ENCODE peak calls at places on chromosomes 3 and 15, in nine cellular contexts. G, K, X, B, C, V, Y, H and R are unnamed samples.
A peak's percentile ranks its signal among the peaks of the same experiment; 100 is the strongest.

GRCh38 chr3:194871864-194872668 is 186.4 kb downstream of the FAM43A start:
- DNase-seq in G (no peak), H (peak; percentile 10), C (no peak), V (peak; percentile 78), B (peak; percentile 30), X (no peak), Y (no peak), K (peak; percentile 55), R (no peak)

GRCh38 chr15:70351391-70351790 is 253.7 kb upstream of the TLE3 start:
- DNase-seq in V (no peak), Y (no peak), H (no peak), X (no peak), G (no peak), B (no peak), C (no peak), K (no peak), R (no peak)

GRCh38 chr3:31196261-31196660 is 301.8 kb upstream of the GADL1 start:
- DNase-seq in X (no peak), K (no peak), G (no peak), V (no peak), C (no peak), B (no peak), Y (no peak), H (no peak), R (no peak)

GRCh38 chr15:69729167-69729748 is 276.6 kb downstream of the RPLP1 start:
- DNase-seq in C (peak; percentile 49), V (peak; percentile 64), Y (peak; percentile 56), K (no peak), G (no peak), H (peak; percentile 18), B (peak; percentile 72), X (peak; percentile 42), R (no peak)

GRCh38 chr15:98684995-98685525 is 36.7 kb downstream of the IGF1R start:
- DNase-seq in C (no peak), V (no peak), B (no peak), H (no peak), X (no peak), G (no peak), K (no peak), Y (no peak), R (no peak)

GRCh38 chr3:115428825-115429224 is 194.5 kb upstream of the GAP43 start:
- DNase-seq in H (no peak), Y (no peak), B (peak; percentile 43), C (no peak), K (no peak), G (no peak), X (no peak), V (no peak), R (no peak)

GRCh38 chr3:31624054-31624709 is 91.5 kb downstream of the STT3B start:
- DNase-seq in B (no peak), K (no peak), Y (no peak), X (no peak), C (no peak), V (no peak), G (no peak), H (no peak), R (no peak)

GRCh38 chr15:71051539-71051938 is 63.7 kb upstream of the THSD4 start:
- DNase-seq in B (no peak), G (no peak), V (no peak), K (no peak), Y (no peak), X (no peak), C (no peak), H (no peak), R (peak; percentile 41)

GRCh38 chr15:55993111-55993803 is at the start of gene NEDD4:
- DNase-seq in X (peak; percentile 82), K (peak; percentile 93), V (peak; percentile 87), B (peak; percentile 84), G (peak; percentile 93), C (peak; percentile 70), Y (peak; percentile 87), H (peak; percentile 47), R (peak; percentile 91)

GRCh38 chr15:65305144-65305758 is 774 bp downstream of the RNU5B-1 start:
- DNase-seq in K (no peak), H (no peak), C (no peak), V (no peak), X (no peak), G (no peak), Y (no peak), B (no peak), R (no peak)

GRCh38 chr3:161413127-161413854 is 42.0 kb upstream of the SPTSSB start:
- DNase-seq in C (no peak), Y (no peak), X (peak; percentile 66), G (no peak), H (no peak), B (peak; percentile 53), V (no peak), K (peak; percentile 73), R (peak; percentile 69)

GRCh38 chr3:13070622-13071021 is 2.6 kb downstream of the IQSEC1 start:
- DNase-seq in B (no peak), V (no peak), Y (no peak), X (no peak), K (no peak), C (no peak), G (no peak), H (no peak), R (no peak)

GRCh38 chr3:13066236-13066635 is 7.0 kb downstream of the IQSEC1 start:
- DNase-seq in X (no peak), G (no peak), B (no peak), C (no peak), V (no peak), Y (no peak), K (no peak), H (no peak), R (no peak)

GRCh38 chr3:13067778-13068177 is 5.5 kb downstream of the IQSEC1 start:
- DNase-seq in B (no peak), C (no peak), Y (no peak), H (no peak), X (no peak), V (no peak), K (no peak), G (no peak), R (no peak)

GRCh38 chr3:13069495-13069894 is 3.7 kb downstream of the IQSEC1 start:
- DNase-seq in V (no peak), Y (peak; percentile 85), H (no peak), X (no peak), C (no peak), B (no peak), K (no peak), G (no peak), R (no peak)

DNA sequence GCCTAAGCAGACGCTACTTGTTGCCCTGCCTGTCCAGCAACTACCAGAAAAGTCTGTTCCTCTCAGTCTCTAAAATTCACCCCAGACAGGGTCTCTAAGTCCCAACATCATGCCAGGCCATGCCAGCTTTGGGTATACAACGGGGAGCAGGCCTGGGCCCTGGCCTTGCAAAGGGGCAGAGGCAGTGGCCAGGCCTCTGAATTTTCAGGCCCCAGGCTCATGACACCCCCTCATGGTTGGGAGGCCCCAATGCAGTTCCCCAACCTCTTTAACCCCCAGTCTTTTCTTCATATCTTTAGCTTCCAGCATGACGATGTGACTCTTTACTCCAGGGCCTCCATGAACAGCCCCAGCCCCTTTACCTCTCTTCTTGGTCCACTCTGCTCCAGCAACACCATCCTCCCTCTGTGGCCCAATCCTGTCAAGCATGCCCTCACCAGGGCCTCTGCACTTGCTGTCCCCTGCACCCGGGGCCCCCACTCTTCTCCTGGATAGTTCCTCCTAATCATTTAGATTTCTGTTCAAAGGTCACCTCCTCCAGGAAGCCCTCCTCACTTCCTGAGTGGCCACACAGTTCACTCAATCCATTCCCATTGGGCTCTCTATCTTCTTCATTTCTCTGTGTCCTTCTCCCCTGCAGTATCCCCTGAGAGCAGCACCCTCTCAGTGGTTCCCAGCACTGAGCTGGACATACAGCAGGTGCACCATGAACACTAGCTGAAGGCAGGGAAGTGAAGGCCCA is 4.8 kb downstream of the IQSEC1 start:
- DNase-seq in X (no peak), Y (no peak), C (no peak), G (no peak), K (no peak), V (no peak), H (no peak), B (no peak), R (no peak)
- H3K4me1 ChIP-seq in X (no peaks in the 10 kb centered on the region), Y (peaks cover 67% of the 10 kb centered on the region), C (peaks cover 8% of the 10 kb centered on the region), G (peaks cover 17% of the 10 kb centered on the region), K (peaks cover 15% of the 10 kb centered on the region), V (no peaks in the 10 kb centered on the region), H (peaks cover 3% of the 10 kb centered on the region), B (no peaks in the 10 kb centered on the region), R (peaks cover 6% of the 10 kb centered on the region)

DNA sequence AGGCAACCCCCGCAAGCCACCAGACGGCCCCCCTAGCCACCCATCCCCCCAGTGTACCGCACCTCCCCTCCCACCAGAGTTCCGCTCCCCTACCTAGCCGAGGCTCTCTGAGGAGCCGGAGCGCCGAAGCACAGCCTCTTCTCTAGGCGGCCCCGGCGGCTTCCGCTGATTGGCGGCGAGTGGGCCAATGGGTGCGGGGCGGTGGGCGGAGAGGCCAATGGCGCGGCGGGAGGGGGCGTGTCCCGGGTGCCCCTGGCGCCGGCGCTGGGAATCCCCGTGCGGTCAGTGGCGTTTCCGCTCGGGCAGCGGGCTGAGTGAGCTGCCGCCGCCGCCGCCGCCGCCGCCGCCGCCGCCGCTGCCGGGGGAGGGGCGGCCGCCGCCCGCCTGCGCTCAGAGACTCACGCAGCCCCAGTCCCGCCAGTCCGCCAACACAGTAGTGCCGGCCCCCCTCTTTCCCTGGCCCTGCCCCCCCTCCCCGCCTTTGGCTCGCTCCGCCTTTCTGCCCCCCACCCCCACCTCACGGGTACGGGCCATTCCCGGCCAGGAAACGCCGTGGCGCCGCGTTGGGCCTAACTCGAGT is at the start of gene SETD5:
- DNase-seq in V (peak; percentile 98), C (peak; percentile 97), B (peak; percentile 99), X (peak; percentile 99), K (peak; percentile 99), Y (peak; percentile 97), G (peak; percentile 99), H (peak; percentile 85), R (peak; percentile 99)
- H3K4me1 ChIP-seq in V (peaks cover 22% of the 10 kb centered on the region), C (peaks cover 67% of the 10 kb centered on the region), B (peaks cover 31% of the 10 kb centered on the region), X (peaks cover 53% of the 10 kb centered on the region), K (peaks cover 58% of the 10 kb centered on the region), Y (peaks cover 60% of the 10 kb centered on the region), G (peaks cover 71% of the 10 kb centered on the region), H (peaks cover 51% of the 10 kb centered on the region), R (peaks cover 65% of the 10 kb centered on the region)

DNA sequence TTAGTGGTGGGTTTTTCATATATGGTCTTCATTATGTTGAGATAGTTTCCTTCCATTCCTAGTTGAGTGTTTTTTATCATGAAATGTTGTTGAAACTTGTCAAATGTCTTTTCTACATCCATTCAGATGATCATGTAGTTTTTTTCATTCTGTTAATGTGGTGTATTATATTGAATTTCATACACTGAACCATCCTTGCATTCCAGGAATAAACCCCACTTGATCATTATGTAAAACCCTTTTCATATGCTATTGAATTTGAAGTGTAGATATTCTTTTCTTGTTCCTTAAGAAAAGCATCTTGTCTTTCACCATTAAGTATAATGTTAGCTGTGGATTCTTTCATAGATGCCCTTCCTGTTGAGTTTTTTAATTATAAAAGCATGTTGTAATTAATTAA is 42.9 kb downstream of the PIAS1 start:
- DNase-seq in G (no peak), C (no peak), K (no peak), Y (peak; percentile 51), X (no peak), B (no peak), V (no peak), H (no peak), R (no peak)
- H3K4me1 ChIP-seq in G (peaks cover 21% of the 10 kb centered on the region), C (peaks cover 13% of the 10 kb centered on the region), K (peaks cover 3% of the 10 kb centered on the region), Y (peaks cover 44% of the 10 kb centered on the region), X (peaks cover 10% of the 10 kb centered on the region), B (peaks cover 24% of the 10 kb centered on the region), V (no peaks in the 10 kb centered on the region), H (no peaks in the 10 kb centered on the region), R (peaks cover 31% of the 10 kb centered on the region)

DNA sequence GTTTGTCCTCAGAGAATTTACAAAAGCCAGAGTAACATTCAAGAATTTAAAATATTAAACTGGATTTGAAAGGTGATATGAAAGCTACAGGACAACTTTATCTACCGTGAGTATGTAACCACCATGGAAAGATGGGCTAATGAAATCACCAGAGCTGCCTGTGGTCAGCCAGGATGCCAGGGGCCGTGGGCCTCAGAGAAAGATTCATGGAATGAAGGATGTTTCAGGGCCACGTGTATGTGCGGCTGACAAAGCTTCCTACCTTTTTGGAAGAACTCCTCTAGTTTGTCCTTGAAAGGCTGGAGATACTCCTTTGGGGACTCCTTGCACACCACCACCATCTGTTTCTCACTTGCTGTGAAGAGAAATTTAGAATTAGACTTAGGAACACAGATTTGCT is 138.9 kb downstream of the GREM1 start:
- DNase-seq in X (no peak), C (no peak), H (no peak), G (no peak), B (no peak), V (no peak), Y (no peak), K (no peak), R (no peak)
- H3K4me1 ChIP-seq in X (no peaks in the 10 kb centered on the region), C (peaks cover 18% of the 10 kb centered on the region), H (peaks cover 26% of the 10 kb centered on the region), G (peaks cover 10% of the 10 kb centered on the region), B (no peaks in the 10 kb centered on the region), V (no peaks in the 10 kb centered on the region), Y (no peaks in the 10 kb centered on the region), K (peaks cover 17% of the 10 kb centered on the region), R (no peaks in the 10 kb centered on the region)